ENCODE peak calls at places on chromosome 21, in eight cellular contexts. One of them, this sample, is unnamed.

GRCh38 chr21:45330075-45330781 is 42.5 kb upstream of the POFUT2 start:
- DNase-seq in endothelial cell: no peak
- DNase-seq in HFF-Myc: no peak
- DNase-seq in sigmoid colon: peak; percentile 81
- DNase-seq in WTC11: no peak
- DNase-seq in kidney: peak; percentile 93
- DNase-seq in foreskin fibroblast: peak; percentile 90
- DNase-seq in suprapubic skin: peak; percentile 66
- DNase-seq in this sample: peak; percentile 94

GRCh38 chr21:27831177-27831576 is 864.3 kb upstream of the ADAMTS5 start:
- DNase-seq in endothelial cell: no peak
- DNase-seq in HFF-Myc: no peak
- DNase-seq in sigmoid colon: no peak
- DNase-seq in WTC11: no peak
- DNase-seq in kidney: no peak
- DNase-seq in foreskin fibroblast: no peak
- DNase-seq in suprapubic skin: no peak
- DNase-seq in this sample: no peak

GRCh38 chr21:44499631-44500030 is 40.4 kb downstream of the KRTAP10-1 start:
- DNase-seq in endothelial cell: no peak
- DNase-seq in HFF-Myc: no peak
- DNase-seq in sigmoid colon: no peak
- DNase-seq in WTC11: no peak
- DNase-seq in kidney: peak; percentile 52
- DNase-seq in foreskin fibroblast: no peak
- DNase-seq in suprapubic skin: no peak
- DNase-seq in this sample: peak; percentile 84

GRCh38 chr21:38979271-38980196 is 173.8 kb downstream of the ETS2 start:
- DNase-seq in endothelial cell: no peak
- DNase-seq in HFF-Myc: no peak
- DNase-seq in sigmoid colon: no peak
- DNase-seq in WTC11: peak; percentile 49
- DNase-seq in kidney: no peak
- DNase-seq in foreskin fibroblast: peak; percentile 43
- DNase-seq in suprapubic skin: no peak
- DNase-seq in this sample: no peak

GRCh38 chr21:36306872-36307534 is 13.0 kb upstream of the MORC3 start:
- DNase-seq in endothelial cell: no peak
- DNase-seq in HFF-Myc: no peak
- DNase-seq in sigmoid colon: no peak
- DNase-seq in WTC11: no peak
- DNase-seq in kidney: no peak
- DNase-seq in foreskin fibroblast: no peak
- DNase-seq in suprapubic skin: peak; percentile 21
- DNase-seq in this sample: no peak

GRCh38 chr21:19458295-19458694 is 1054.7 kb upstream of the TMPRSS15 start:
- DNase-seq in endothelial cell: no peak
- DNase-seq in HFF-Myc: no peak
- DNase-seq in sigmoid colon: no peak
- DNase-seq in WTC11: no peak
- DNase-seq in kidney: no peak
- DNase-seq in foreskin fibroblast: no peak
- DNase-seq in suprapubic skin: no peak
- DNase-seq in this sample: no peak

GRCh38 chr21:43937898-43938309 is 72.9 kb downstream of the AGPAT3 start:
- DNase-seq in endothelial cell: no peak
- DNase-seq in HFF-Myc: no peak
- DNase-seq in sigmoid colon: no peak
- DNase-seq in WTC11: no peak
- DNase-seq in kidney: no peak
- DNase-seq in foreskin fibroblast: no peak
- DNase-seq in suprapubic skin: no peak
- DNase-seq in this sample: no peak

GRCh38 chr21:39911792-39912191 is 44.6 kb downstream of the PCP4 start:
- DNase-seq in endothelial cell: no peak
- DNase-seq in HFF-Myc: no peak
- DNase-seq in sigmoid colon: no peak
- DNase-seq in WTC11: no peak
- DNase-seq in kidney: no peak
- DNase-seq in foreskin fibroblast: no peak
- DNase-seq in suprapubic skin: no peak
- DNase-seq in this sample: no peak

GRCh38 chr21:30227633-30228404 is 11.9 kb upstream of the CLDN8 start:
- DNase-seq in endothelial cell: no peak
- DNase-seq in HFF-Myc: peak; percentile 83
- DNase-seq in sigmoid colon: no peak
- DNase-seq in WTC11: no peak
- DNase-seq in kidney: no peak
- DNase-seq in foreskin fibroblast: peak; percentile 98
- DNase-seq in suprapubic skin: no peak
- DNase-seq in this sample: no peak

GRCh38 chr21:36491191-36491916 is 11.4 kb upstream of the CLDN14 start:
- DNase-seq in endothelial cell: no peak
- DNase-seq in HFF-Myc: no peak
- DNase-seq in sigmoid colon: no peak
- DNase-seq in WTC11: no peak
- DNase-seq in kidney: no peak
- DNase-seq in foreskin fibroblast: peak; percentile 66
- DNase-seq in suprapubic skin: no peak
- DNase-seq in this sample: no peak

GRCh38 chr21:46486481-46487000 is 27.9 kb downstream of the DIP2A start:
- DNase-seq in endothelial cell: no peak
- DNase-seq in HFF-Myc: no peak
- DNase-seq in sigmoid colon: no peak
- DNase-seq in WTC11: no peak
- DNase-seq in kidney: no peak
- DNase-seq in foreskin fibroblast: peak; percentile 36
- DNase-seq in suprapubic skin: no peak
- DNase-seq in this sample: no peak

GRCh38 chr21:26473471-26473870 is 99.6 kb downstream of the CYYR1 start:
- DNase-seq in endothelial cell: no peak
- DNase-seq in HFF-Myc: no peak
- DNase-seq in sigmoid colon: no peak
- DNase-seq in WTC11: no peak
- DNase-seq in kidney: no peak
- DNase-seq in foreskin fibroblast: no peak
- DNase-seq in suprapubic skin: no peak
- DNase-seq in this sample: no peak

DNA sequence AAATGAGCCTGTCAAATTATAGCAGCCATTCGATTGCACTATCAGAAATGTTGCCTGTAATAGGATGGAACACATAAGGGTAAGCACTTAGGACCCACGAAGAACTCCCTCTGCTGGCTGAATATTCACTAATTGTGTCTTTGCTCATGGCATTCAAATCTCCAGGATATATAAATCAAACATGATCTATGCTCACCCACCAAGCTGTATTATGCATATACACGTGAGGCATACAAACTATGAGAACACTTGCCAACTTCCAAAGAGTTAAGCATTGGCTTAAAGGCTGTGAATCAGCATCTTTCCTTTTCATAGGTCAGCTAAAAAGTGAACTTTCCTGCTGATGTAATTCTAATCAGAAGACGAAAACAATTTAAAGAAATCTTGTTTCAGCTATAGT is 34.5 kb downstream of the TMPRSS15 start:
- DNase-seq in endothelial cell: peak; percentile 10
- DNase-seq in HFF-Myc: no peak
- DNase-seq in sigmoid colon: no peak
- DNase-seq in WTC11: no peak
- DNase-seq in kidney: no peak
- DNase-seq in foreskin fibroblast: no peak
- DNase-seq in suprapubic skin: no peak
- DNase-seq in this sample: no peak
- TF ChIP-seq CTCF in endothelial cell: peak; percentile 42
- TF ChIP-seq CTCF in HFF-Myc: no peak
- TF ChIP-seq CTCF in sigmoid colon: no peak
- TF ChIP-seq CTCF in WTC11: no peak
- TF ChIP-seq CTCF in kidney: peak; percentile 14
- TF ChIP-seq CTCF in foreskin fibroblast: no peak
- TF ChIP-seq CTCF in suprapubic skin: no peak
- TF ChIP-seq CTCF in this sample: peak; percentile 75

DNA sequence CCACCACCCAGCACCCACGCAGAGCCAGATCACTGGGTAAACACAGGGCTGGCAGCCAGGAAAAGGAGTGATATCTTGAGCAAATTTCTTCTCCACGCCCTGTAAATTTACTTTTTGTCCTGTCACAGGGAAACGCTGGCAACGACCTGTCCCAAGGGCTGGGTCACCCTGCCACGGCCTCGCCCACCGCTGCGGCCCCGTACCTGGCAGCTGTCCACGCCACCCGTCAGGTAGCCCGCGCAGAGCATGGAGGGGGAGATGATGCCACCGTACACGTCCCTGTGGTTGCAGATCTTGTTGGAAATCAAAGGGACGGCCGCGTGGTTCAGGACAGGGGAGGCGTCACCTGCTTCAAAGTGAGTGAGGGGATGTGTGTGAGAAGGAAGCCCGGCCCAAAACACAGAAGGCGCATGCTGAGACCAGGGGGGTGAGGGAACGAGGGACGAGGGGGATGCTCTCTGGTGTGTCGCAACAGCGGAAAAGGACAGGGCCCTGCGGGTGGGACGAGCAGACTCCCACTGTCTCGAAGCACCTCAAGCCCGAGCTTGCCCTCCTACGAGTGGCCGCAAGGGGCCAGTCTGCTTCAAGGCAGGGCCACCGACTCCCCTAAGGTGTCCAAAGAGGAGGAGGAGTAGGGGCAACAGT is 10.1 kb upstream of the TFF1 start:
- DNase-seq in endothelial cell: no peak
- DNase-seq in HFF-Myc: no peak
- DNase-seq in sigmoid colon: no peak
- DNase-seq in WTC11: peak; percentile 38
- DNase-seq in kidney: peak; percentile 65
- DNase-seq in foreskin fibroblast: no peak
- DNase-seq in suprapubic skin: no peak
- DNase-seq in this sample: peak; percentile 82
- TF ChIP-seq CTCF in endothelial cell: no peak
- TF ChIP-seq CTCF in HFF-Myc: no peak
- TF ChIP-seq CTCF in sigmoid colon: no peak
- TF ChIP-seq CTCF in WTC11: no peak
- TF ChIP-seq CTCF in kidney: no peak
- TF ChIP-seq CTCF in foreskin fibroblast: no peak
- TF ChIP-seq CTCF in suprapubic skin: no peak
- TF ChIP-seq CTCF in this sample: no peak

GRCh38 chr21:31564439-31564838 is 95.1 kb upstream of the SOD1 start:
- DNase-seq in endothelial cell: no peak
- DNase-seq in HFF-Myc: no peak
- DNase-seq in sigmoid colon: no peak
- DNase-seq in WTC11: no peak
- DNase-seq in kidney: no peak
- DNase-seq in foreskin fibroblast: no peak
- DNase-seq in suprapubic skin: no peak
- DNase-seq in this sample: no peak

GRCh38 chr21:31566611-31567010 is 92.9 kb upstream of the SOD1 start:
- DNase-seq in endothelial cell: no peak
- DNase-seq in HFF-Myc: no peak
- DNase-seq in sigmoid colon: no peak
- DNase-seq in WTC11: no peak
- DNase-seq in kidney: no peak
- DNase-seq in foreskin fibroblast: no peak
- DNase-seq in suprapubic skin: no peak
- DNase-seq in this sample: no peak

GRCh38 chr21:31570824-31571425 is 88.6 kb upstream of the SOD1 start:
- DNase-seq in endothelial cell: no peak
- DNase-seq in HFF-Myc: no peak
- DNase-seq in sigmoid colon: no peak
- DNase-seq in WTC11: no peak
- DNase-seq in kidney: no peak
- DNase-seq in foreskin fibroblast: no peak
- DNase-seq in suprapubic skin: no peak
- DNase-seq in this sample: no peak

GRCh38 chr21:31560479-31560878 is 99.0 kb upstream of the SOD1 start:
- DNase-seq in endothelial cell: no peak
- DNase-seq in HFF-Myc: no peak
- DNase-seq in sigmoid colon: no peak
- DNase-seq in WTC11: no peak
- DNase-seq in kidney: no peak
- DNase-seq in foreskin fibroblast: no peak
- DNase-seq in suprapubic skin: no peak
- DNase-seq in this sample: no peak

DNA sequence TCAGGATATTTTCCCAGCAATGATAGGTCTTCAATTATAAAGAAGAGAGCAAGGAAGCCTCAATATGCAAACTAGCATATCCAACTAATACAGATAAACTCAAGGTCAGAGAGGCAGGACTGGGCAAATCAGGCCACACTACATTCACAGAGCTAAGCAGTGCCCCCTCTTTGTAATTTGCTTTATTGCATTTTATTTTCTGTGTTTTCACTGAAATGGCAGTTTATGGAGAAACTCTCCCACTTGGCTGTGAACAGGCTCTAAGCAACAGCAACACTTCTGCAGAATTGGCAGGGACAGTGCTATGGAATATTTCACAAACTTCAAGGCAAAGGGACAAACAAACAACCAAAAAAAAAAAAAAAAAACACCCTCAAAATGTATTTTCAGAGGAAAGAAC is 93.4 kb upstream of the SOD1 start:
- DNase-seq in endothelial cell: no peak
- DNase-seq in HFF-Myc: no peak
- DNase-seq in sigmoid colon: no peak
- DNase-seq in WTC11: no peak
- DNase-seq in kidney: no peak
- DNase-seq in foreskin fibroblast: no peak
- DNase-seq in suprapubic skin: no peak
- DNase-seq in this sample: no peak
- TF ChIP-seq CTCF in endothelial cell: no peak
- TF ChIP-seq CTCF in HFF-Myc: no peak
- TF ChIP-seq CTCF in sigmoid colon: no peak
- TF ChIP-seq CTCF in WTC11: no peak
- TF ChIP-seq CTCF in kidney: no peak
- TF ChIP-seq CTCF in foreskin fibroblast: no peak
- TF ChIP-seq CTCF in suprapubic skin: no peak
- TF ChIP-seq CTCF in this sample: peak; percentile 61

DNA sequence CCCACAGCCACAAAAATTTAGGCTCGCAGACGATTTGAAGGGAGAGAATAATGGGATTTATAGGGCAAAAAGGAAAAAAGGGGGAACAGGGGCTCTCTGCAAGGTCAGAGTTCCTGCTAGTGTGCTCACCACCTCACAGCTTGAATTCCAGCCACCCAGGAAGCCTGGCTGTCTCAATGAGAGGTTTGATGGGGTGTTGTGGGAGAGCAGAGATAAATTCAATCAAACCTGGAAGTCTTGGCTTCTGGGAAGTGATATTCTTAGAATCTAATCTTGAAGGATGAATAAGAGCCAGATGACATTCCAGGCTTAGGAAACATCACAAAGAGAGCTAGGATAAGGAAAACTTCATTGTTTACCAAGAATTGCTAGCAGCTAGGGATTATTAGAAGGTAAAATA is 47.4 kb upstream of the C21orf91 start:
- DNase-seq in endothelial cell: no peak
- DNase-seq in HFF-Myc: no peak
- DNase-seq in sigmoid colon: no peak
- DNase-seq in WTC11: no peak
- DNase-seq in kidney: no peak
- DNase-seq in foreskin fibroblast: no peak
- DNase-seq in suprapubic skin: no peak
- DNase-seq in this sample: no peak
- TF ChIP-seq CTCF in endothelial cell: no peak
- TF ChIP-seq CTCF in HFF-Myc: no peak
- TF ChIP-seq CTCF in sigmoid colon: no peak
- TF ChIP-seq CTCF in WTC11: no peak
- TF ChIP-seq CTCF in kidney: no peak
- TF ChIP-seq CTCF in foreskin fibroblast: no peak
- TF ChIP-seq CTCF in suprapubic skin: no peak
- TF ChIP-seq CTCF in this sample: no peak